ENCODE peak calls at places on chromosomes 2 and 18, in nine cellular contexts. D, K, R, W, M, V, E, T and F are unnamed samples.

GRCh38 chr2:180133736-180134135 is 126.6 kb upstream of the CWC22 start:
- DNase-seq in D (no peak), K (no peak), R (no peak), W (no peak), M (no peak), V (no peak), E (no peak), T (no peak), F (no peak)

GRCh38 chr18:5987217-5987616 is 91.9 kb upstream of the TMEM200C start:
- DNase-seq in D (no peak), K (no peak), R (no peak), W (no peak), M (no peak), V (no peak), E (no peak), T (no peak), F (no peak)

GRCh38 chr2:133732982-133733670 is 164.9 kb upstream of the NCKAP5 start:
- DNase-seq in D (no peak), K (no peak), R (no peak), W (no peak), M (no peak), V (no peak), E (no peak), T (no peak), F (no peak)

GRCh38 chr2:31347788-31348187 is 66.8 kb downstream of the XDH start:
- DNase-seq in D (no peak), K (no peak), R (no peak), W (no peak), M (no peak), V (no peak), E (no peak), T (peak; percentile 17), F (no peak)

GRCh38 chr2:235005603-235006259 is 53.9 kb downstream of the SH3BP4 start:
- DNase-seq in D (no peak), K (no peak), R (no peak), W (no peak), M (peak; percentile 55), V (no peak), E (no peak), T (peak; percentile 94), F (peak; percentile 62)

GRCh38 chr2:174662459-174662858 is 64.9 kb upstream of the WIPF1 start:
- DNase-seq in D (no peak), K (no peak), R (no peak), W (no peak), M (no peak), V (peak; percentile 75), E (no peak), T (no peak), F (no peak)

GRCh38 chr2:23574919-23575654 is 190.1 kb downstream of the KLHL29 start:
- DNase-seq in D (no peak), K (no peak), R (no peak), W (no peak), M (no peak), V (no peak), E (no peak), T (no peak), F (no peak)

GRCh38 chr2:226903179-226903578 is 67.3 kb downstream of the RHBDD1 start:
- DNase-seq in D (peak; percentile 6), K (no peak), R (no peak), W (peak; percentile 83), M (no peak), V (peak; percentile 35), E (no peak), T (no peak), F (no peak)

GRCh38 chr18:22136395-22136794 is 33.0 kb upstream of the GATA6 start:
- DNase-seq in D (no peak), K (no peak), R (no peak), W (no peak), M (no peak), V (peak; percentile 15), E (no peak), T (no peak), F (no peak)

GRCh38 chr18:8656226-8656625 is 47.0 kb downstream of the RAB12 start:
- DNase-seq in D (no peak), K (no peak), R (no peak), W (no peak), M (no peak), V (no peak), E (no peak), T (no peak), F (no peak)

GRCh38 chr2:101200714-101201113 is 49.5 kb upstream of the TBC1D8 start:
- DNase-seq in D (no peak), K (no peak), R (no peak), W (no peak), M (no peak), V (peak; percentile 36), E (no peak), T (no peak), F (no peak)

GRCh38 chr18:31436825-31437224 is 10.7 kb upstream of the DSG3 start:
- DNase-seq in D (no peak), K (no peak), R (no peak), W (peak; percentile 16), M (no peak), V (no peak), E (no peak), T (peak; percentile 13), F (no peak)

GRCh38 chr2:12717988-12718661 is 1.4 kb downstream of the TRIB2 start:
- DNase-seq in D (no peak), K (no peak), R (peak; percentile 59), W (no peak), M (no peak), V (peak; percentile 68), E (no peak), T (peak; percentile 69), F (no peak)

GRCh38 chr2:191833356-191833755 is 13.5 kb downstream of the CAVIN2 start:
- DNase-seq in D (no peak), K (no peak), R (no peak), W (no peak), M (no peak), V (no peak), E (no peak), T (no peak), F (no peak)

GRCh38 chr2:33672389-33672788 is 73.3 kb upstream of the FAM98A start:
- DNase-seq in D (no peak), K (no peak), R (no peak), W (no peak), M (no peak), V (no peak), E (no peak), T (peak; percentile 65), F (no peak)

GRCh38 chr18:59085797-59086196 is 53.9 kb upstream of the SEC11C start:
- DNase-seq in D (no peak), K (no peak), R (no peak), W (peak; percentile 71), M (no peak), V (no peak), E (no peak), T (no peak), F (no peak)

GRCh38 chr2:223262946-223263345 is 211.0 kb downstream of the KCNE4 start:
- DNase-seq in D (no peak), K (no peak), R (no peak), W (peak; percentile 49), M (no peak), V (no peak), E (no peak), T (no peak), F (no peak)

GRCh38 chr2:134137182-134137595 is 116.7 kb upstream of the MGAT5 start:
- DNase-seq in D (no peak), K (no peak), R (no peak), W (peak; percentile 95), M (no peak), V (peak; percentile 9), E (no peak), T (no peak), F (no peak)

GRCh38 chr18:37578886-37579513 is 13.4 kb upstream of the CELF4 start:
- DNase-seq in D (no peak), K (no peak), R (no peak), W (no peak), M (no peak), V (peak; percentile 2), E (no peak), T (peak; percentile 45), F (no peak)